ENCODE peak calls at places on chromosomes 13 and 19, in nine cellular contexts. One of them, this sample, is unnamed.

GRCh38 chr13:46297338-46297737 is 85.6 kb downstream of the LRRC63 start:
- DNase-seq in thoracic aorta: no peak
- DNase-seq in upper lobe of right lung: no peak
- DNase-seq in neural progenitor cell: no peak
- DNase-seq in substantia nigra: no peak
- DNase-seq in neuronal stem cell: no peak
- DNase-seq in A549: no peak
- DNase-seq in lower lobe of right lung: no peak
- DNase-seq in WERI-Rb-1: no peak
- DNase-seq in this sample: no peak

GRCh38 chr13:47008318-47008717 is 111.5 kb upstream of the HTR2A start:
- DNase-seq in thoracic aorta: no peak
- DNase-seq in upper lobe of right lung: no peak
- DNase-seq in neural progenitor cell: no peak
- DNase-seq in substantia nigra: no peak
- DNase-seq in neuronal stem cell: no peak
- DNase-seq in A549: no peak
- DNase-seq in lower lobe of right lung: no peak
- DNase-seq in WERI-Rb-1: no peak
- DNase-seq in this sample: no peak

GRCh38 chr13:73857106-73857505 is 277.1 kb downstream of the KLF12 start:
- DNase-seq in thoracic aorta: no peak
- DNase-seq in upper lobe of right lung: no peak
- DNase-seq in neural progenitor cell: no peak
- DNase-seq in substantia nigra: no peak
- DNase-seq in neuronal stem cell: no peak
- DNase-seq in A549: no peak
- DNase-seq in lower lobe of right lung: no peak
- DNase-seq in WERI-Rb-1: no peak
- DNase-seq in this sample: no peak

GRCh38 chr19:29264897-29265296 is 51.9 kb upstream of the UQCRFS1 start:
- DNase-seq in thoracic aorta: no peak
- DNase-seq in upper lobe of right lung: peak; percentile 43
- DNase-seq in neural progenitor cell: no peak
- DNase-seq in substantia nigra: no peak
- DNase-seq in neuronal stem cell: no peak
- DNase-seq in A549: no peak
- DNase-seq in lower lobe of right lung: no peak
- DNase-seq in WERI-Rb-1: no peak
- DNase-seq in this sample: no peak

GRCh38 chr19:10270616-10271394 is at the start of gene ICAM1:
- DNase-seq in thoracic aorta: no peak
- DNase-seq in upper lobe of right lung: peak; percentile 95
- DNase-seq in neural progenitor cell: peak; percentile 71
- DNase-seq in substantia nigra: peak; percentile 49
- DNase-seq in neuronal stem cell: no peak
- DNase-seq in A549: no peak
- DNase-seq in lower lobe of right lung: peak; percentile 92
- DNase-seq in WERI-Rb-1: peak; percentile 43
- DNase-seq in this sample: no peak

GRCh38 chr19:45854167-45854778 is 8.7 kb downstream of the SYMPK start:
- DNase-seq in thoracic aorta: no peak
- DNase-seq in upper lobe of right lung: no peak
- DNase-seq in neural progenitor cell: no peak
- DNase-seq in substantia nigra: no peak
- DNase-seq in neuronal stem cell: no peak
- DNase-seq in A549: no peak
- DNase-seq in lower lobe of right lung: no peak
- DNase-seq in WERI-Rb-1: no peak
- DNase-seq in this sample: no peak

GRCh38 chr13:71867101-71867814 is at the start of gene DACH1:
- DNase-seq in thoracic aorta: no peak
- DNase-seq in upper lobe of right lung: peak; percentile 62
- DNase-seq in neural progenitor cell: peak; percentile 86
- DNase-seq in substantia nigra: no peak
- DNase-seq in neuronal stem cell: peak; percentile 75
- DNase-seq in A549: no peak
- DNase-seq in lower lobe of right lung: peak; percentile 49
- DNase-seq in WERI-Rb-1: peak; percentile 70
- DNase-seq in this sample: peak; percentile 65

GRCh38 chr19:2237869-2238153 is 1.2 kb downstream of the SF3A2 start:
- DNase-seq in thoracic aorta: no peak
- DNase-seq in upper lobe of right lung: no peak
- DNase-seq in neural progenitor cell: no peak
- DNase-seq in substantia nigra: no peak
- DNase-seq in neuronal stem cell: no peak
- DNase-seq in A549: no peak
- DNase-seq in lower lobe of right lung: no peak
- DNase-seq in WERI-Rb-1: no peak
- DNase-seq in this sample: no peak

GRCh38 chr19:42421591-42422031 is 5.6 kb downstream of the LIPE start:
- DNase-seq in thoracic aorta: no peak
- DNase-seq in upper lobe of right lung: no peak
- DNase-seq in neural progenitor cell: no peak
- DNase-seq in substantia nigra: no peak
- DNase-seq in neuronal stem cell: no peak
- DNase-seq in A549: no peak
- DNase-seq in lower lobe of right lung: no peak
- DNase-seq in WERI-Rb-1: no peak
- DNase-seq in this sample: no peak
- H3K27ac ChIP-seq in thoracic aorta: no peak overlapping the region
- H3K27ac ChIP-seq in upper lobe of right lung: no peak overlapping the region
- H3K27ac ChIP-seq in neural progenitor cell: no peak overlapping the region
- H3K27ac ChIP-seq in substantia nigra: peak overlapping the region; percentile 88
- H3K27ac ChIP-seq in neuronal stem cell: no peak overlapping the region
- H3K27ac ChIP-seq in A549: no peak overlapping the region
- H3K27ac ChIP-seq in lower lobe of right lung: no peak overlapping the region
- H3K27ac ChIP-seq in WERI-Rb-1: no peak overlapping the region
- H3K27ac ChIP-seq in this sample: no peak overlapping the region

GRCh38 chr19:47860602-47861297 is 1.7 kb downstream of the TPRX2 start:
- DNase-seq in thoracic aorta: no peak
- DNase-seq in upper lobe of right lung: no peak
- DNase-seq in neural progenitor cell: no peak
- DNase-seq in substantia nigra: no peak
- DNase-seq in neuronal stem cell: no peak
- DNase-seq in A549: no peak
- DNase-seq in lower lobe of right lung: peak; percentile 20
- DNase-seq in WERI-Rb-1: no peak
- DNase-seq in this sample: no peak

GRCh38 chr19:47865166-47865565 is 6.1 kb downstream of the TPRX2 start:
- DNase-seq in thoracic aorta: no peak
- DNase-seq in upper lobe of right lung: no peak
- DNase-seq in neural progenitor cell: no peak
- DNase-seq in substantia nigra: no peak
- DNase-seq in neuronal stem cell: no peak
- DNase-seq in A549: no peak
- DNase-seq in lower lobe of right lung: no peak
- DNase-seq in WERI-Rb-1: no peak
- DNase-seq in this sample: no peak

GRCh38 chr19:47861630-47862029 is 2.6 kb downstream of the TPRX2 start:
- DNase-seq in thoracic aorta: no peak
- DNase-seq in upper lobe of right lung: no peak
- DNase-seq in neural progenitor cell: no peak
- DNase-seq in substantia nigra: no peak
- DNase-seq in neuronal stem cell: no peak
- DNase-seq in A549: no peak
- DNase-seq in lower lobe of right lung: no peak
- DNase-seq in WERI-Rb-1: no peak
- DNase-seq in this sample: no peak

DNA sequence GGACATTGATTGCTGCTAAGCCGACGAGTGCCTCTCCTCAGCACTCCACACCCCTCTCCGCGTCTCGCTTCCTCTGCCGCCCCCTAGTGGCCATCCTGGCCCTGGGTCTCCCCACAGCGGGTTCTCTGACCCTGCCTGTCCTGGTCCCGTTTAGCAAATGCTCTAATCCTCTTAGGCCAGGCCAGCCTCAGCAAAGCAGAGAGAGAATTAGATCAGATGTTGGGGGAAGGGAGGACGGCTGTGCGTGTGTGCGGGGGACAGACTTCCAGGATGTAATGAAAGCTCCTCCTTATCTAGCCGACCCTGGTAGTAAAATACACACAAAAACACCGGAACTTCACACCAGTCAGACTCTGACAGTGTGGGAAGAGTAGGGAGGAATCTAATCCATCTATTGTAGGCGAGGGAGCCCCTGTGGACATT is 4.5 kb downstream of the TPRX2 start:
- DNase-seq in thoracic aorta: peak; percentile 11
- DNase-seq in upper lobe of right lung: peak; percentile 92
- DNase-seq in neural progenitor cell: peak; percentile 97
- DNase-seq in substantia nigra: peak; percentile 56
- DNase-seq in neuronal stem cell: peak; percentile 91
- DNase-seq in A549: peak; percentile 97
- DNase-seq in lower lobe of right lung: peak; percentile 84
- DNase-seq in WERI-Rb-1: peak; percentile 99
- DNase-seq in this sample: peak; percentile 76
- H3K27ac ChIP-seq in thoracic aorta: no peak overlapping the region
- H3K27ac ChIP-seq in upper lobe of right lung: no peak overlapping the region
- H3K27ac ChIP-seq in neural progenitor cell: peak overlapping the region; percentile 88
- H3K27ac ChIP-seq in substantia nigra: no peak overlapping the region
- H3K27ac ChIP-seq in neuronal stem cell: peak overlapping the region; percentile 67
- H3K27ac ChIP-seq in A549: no peak overlapping the region
- H3K27ac ChIP-seq in lower lobe of right lung: no peak overlapping the region
- H3K27ac ChIP-seq in WERI-Rb-1: peak overlapping the region; percentile 94
- H3K27ac ChIP-seq in this sample: no peak overlapping the region

DNA sequence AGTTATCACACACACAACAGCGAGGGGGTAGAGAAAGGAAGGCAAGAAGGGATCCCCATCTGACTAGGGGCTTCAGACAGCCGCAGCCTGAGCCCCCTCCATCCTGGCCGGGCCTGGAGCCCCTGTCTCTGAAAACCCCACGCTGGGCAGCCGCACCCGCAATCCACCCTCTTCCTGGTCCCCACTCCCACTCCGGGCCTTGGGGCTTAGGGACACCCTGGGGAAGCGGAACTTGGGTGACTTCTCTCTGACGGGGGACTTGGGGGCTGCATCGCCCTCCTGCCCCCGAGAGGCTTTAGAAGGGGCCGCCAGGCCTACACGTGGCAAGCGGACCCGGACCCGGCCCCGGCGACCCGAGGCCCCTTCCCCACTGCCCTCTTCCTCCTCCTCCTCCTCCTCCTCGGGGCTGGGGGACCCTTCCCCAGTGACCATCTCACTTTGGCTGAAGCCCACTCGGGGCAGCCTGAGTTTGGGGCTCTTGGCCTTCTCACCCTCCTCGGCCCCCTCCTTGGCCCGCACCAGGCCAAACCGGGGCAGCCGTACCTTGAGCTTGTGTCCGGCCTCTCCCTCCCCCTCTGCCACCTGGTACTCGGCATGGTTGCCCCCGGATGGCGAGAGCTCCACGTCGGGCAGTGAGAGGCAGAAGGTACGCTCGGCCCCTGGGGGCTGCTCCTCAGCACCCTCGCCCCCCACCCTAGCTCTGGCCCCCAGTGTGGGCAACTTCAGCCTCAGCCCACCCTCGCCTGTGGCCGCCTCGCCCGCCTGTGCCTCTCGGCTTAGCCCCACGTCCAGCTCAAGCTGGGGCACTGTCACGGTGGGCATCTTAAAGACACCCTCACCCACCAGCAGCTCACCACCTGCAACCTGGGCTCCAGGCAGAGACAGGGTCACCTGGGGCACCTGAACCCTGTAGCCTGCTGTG is 4.2 kb upstream of the HIPK4 start:
- DNase-seq in thoracic aorta: no peak
- DNase-seq in upper lobe of right lung: no peak
- DNase-seq in neural progenitor cell: no peak
- DNase-seq in substantia nigra: no peak
- DNase-seq in neuronal stem cell: no peak
- DNase-seq in A549: no peak
- DNase-seq in lower lobe of right lung: no peak
- DNase-seq in WERI-Rb-1: no peak
- DNase-seq in this sample: no peak
- H3K27ac ChIP-seq in thoracic aorta: no peak overlapping the region
- H3K27ac ChIP-seq in upper lobe of right lung: no peak overlapping the region
- H3K27ac ChIP-seq in neural progenitor cell: no peak overlapping the region
- H3K27ac ChIP-seq in substantia nigra: no peak overlapping the region
- H3K27ac ChIP-seq in neuronal stem cell: no peak overlapping the region
- H3K27ac ChIP-seq in A549: no peak overlapping the region
- H3K27ac ChIP-seq in lower lobe of right lung: no peak overlapping the region
- H3K27ac ChIP-seq in WERI-Rb-1: no peak overlapping the region
- H3K27ac ChIP-seq in this sample: no peak overlapping the region

GRCh38 chr19:38695319-38695683 is 47.9 kb downstream of the ACTN4 start:
- DNase-seq in thoracic aorta: no peak
- DNase-seq in upper lobe of right lung: peak; percentile 54
- DNase-seq in neural progenitor cell: no peak
- DNase-seq in substantia nigra: no peak
- DNase-seq in neuronal stem cell: no peak
- DNase-seq in A549: no peak
- DNase-seq in lower lobe of right lung: no peak
- DNase-seq in WERI-Rb-1: no peak
- DNase-seq in this sample: no peak
- H3K27ac ChIP-seq in thoracic aorta: peak overlapping the region; percentile 100
- H3K27ac ChIP-seq in upper lobe of right lung: peak overlapping the region; percentile 28
- H3K27ac ChIP-seq in neural progenitor cell: no peak overlapping the region
- H3K27ac ChIP-seq in substantia nigra: peak overlapping the region; percentile 4
- H3K27ac ChIP-seq in neuronal stem cell: no peak overlapping the region
- H3K27ac ChIP-seq in A549: peak overlapping the region; percentile 94
- H3K27ac ChIP-seq in lower lobe of right lung: peak overlapping the region; percentile 79
- H3K27ac ChIP-seq in WERI-Rb-1: no peak overlapping the region
- H3K27ac ChIP-seq in this sample: peak overlapping the region; percentile 50

GRCh38 chr13:24118576-24118975 is 41.9 kb upstream of the SPATA13 start:
- DNase-seq in thoracic aorta: no peak
- DNase-seq in upper lobe of right lung: no peak
- DNase-seq in neural progenitor cell: no peak
- DNase-seq in substantia nigra: no peak
- DNase-seq in neuronal stem cell: no peak
- DNase-seq in A549: no peak
- DNase-seq in lower lobe of right lung: no peak
- DNase-seq in WERI-Rb-1: no peak
- DNase-seq in this sample: no peak

GRCh38 chr13:24123761-24124160 is 36.8 kb upstream of the SPATA13 start:
- DNase-seq in thoracic aorta: no peak
- DNase-seq in upper lobe of right lung: no peak
- DNase-seq in neural progenitor cell: no peak
- DNase-seq in substantia nigra: no peak
- DNase-seq in neuronal stem cell: no peak
- DNase-seq in A549: no peak
- DNase-seq in lower lobe of right lung: no peak
- DNase-seq in WERI-Rb-1: no peak
- DNase-seq in this sample: no peak

GRCh38 chr13:24115671-24116070 is 44.8 kb upstream of the SPATA13 start:
- DNase-seq in thoracic aorta: no peak
- DNase-seq in upper lobe of right lung: no peak
- DNase-seq in neural progenitor cell: no peak
- DNase-seq in substantia nigra: no peak
- DNase-seq in neuronal stem cell: no peak
- DNase-seq in A549: no peak
- DNase-seq in lower lobe of right lung: no peak
- DNase-seq in WERI-Rb-1: no peak
- DNase-seq in this sample: no peak

GRCh38 chr13:24116103-24116502 is 44.4 kb upstream of the SPATA13 start:
- DNase-seq in thoracic aorta: no peak
- DNase-seq in upper lobe of right lung: no peak
- DNase-seq in neural progenitor cell: no peak
- DNase-seq in substantia nigra: no peak
- DNase-seq in neuronal stem cell: no peak
- DNase-seq in A549: no peak
- DNase-seq in lower lobe of right lung: no peak
- DNase-seq in WERI-Rb-1: no peak
- DNase-seq in this sample: no peak

GRCh38 chr13:24119593-24120508 is 40.7 kb upstream of the SPATA13 start:
- DNase-seq in thoracic aorta: no peak
- DNase-seq in upper lobe of right lung: no peak
- DNase-seq in neural progenitor cell: peak; percentile 39
- DNase-seq in substantia nigra: no peak
- DNase-seq in neuronal stem cell: no peak
- DNase-seq in A549: no peak
- DNase-seq in lower lobe of right lung: no peak
- DNase-seq in WERI-Rb-1: peak; percentile 50
- DNase-seq in this sample: no peak
- H3K27ac ChIP-seq in thoracic aorta: no peak overlapping the region
- H3K27ac ChIP-seq in upper lobe of right lung: peak overlapping the region; percentile 36
- H3K27ac ChIP-seq in neural progenitor cell: peak overlapping the region; percentile 1
- H3K27ac ChIP-seq in substantia nigra: no peak overlapping the region
- H3K27ac ChIP-seq in neuronal stem cell: no peak overlapping the region
- H3K27ac ChIP-seq in A549: no peak overlapping the region
- H3K27ac ChIP-seq in lower lobe of right lung: peak overlapping the region; percentile 21
- H3K27ac ChIP-seq in WERI-Rb-1: peak overlapping the region; percentile 6
- H3K27ac ChIP-seq in this sample: no peak overlapping the region